ENCODE peak calls at places on chromosomes 16 and 17, in five cellular contexts. One of them, this sample, is unnamed.

GRCh38 chr17:76540381-76541300 is 797 bp downstream of the PRCD start:
- DNase-seq in lower leg skin: peak
- DNase-seq in brain microvascular endothelial cell: peak
- DNase-seq in prostate gland: peak
- DNase-seq in HFF-Myc: peak
- DNase-seq in this sample: peak

GRCh38 chr17:66348605-66349165 is 46.3 kb downstream of the PRKCA start:
- DNase-seq in lower leg skin: no peak
- DNase-seq in brain microvascular endothelial cell: peak
- DNase-seq in prostate gland: peak
- DNase-seq in HFF-Myc: peak
- DNase-seq in this sample: peak

GRCh38 chr17:69470702-69471101 is 56.2 kb downstream of the MAP2K6 start:
- DNase-seq in lower leg skin: no peak
- DNase-seq in brain microvascular endothelial cell: no peak
- DNase-seq in prostate gland: no peak
- DNase-seq in HFF-Myc: no peak
- DNase-seq in this sample: no peak

GRCh38 chr17:21213005-21213404 is 956 bp downstream of the TMEM11 start:
- DNase-seq in lower leg skin: no peak
- DNase-seq in brain microvascular endothelial cell: no peak
- DNase-seq in prostate gland: no peak
- DNase-seq in HFF-Myc: no peak
- DNase-seq in this sample: no peak

GRCh38 chr17:20992987-20993862 is 49.6 kb downstream of the USP22 start:
- DNase-seq in lower leg skin: peak
- DNase-seq in brain microvascular endothelial cell: peak
- DNase-seq in prostate gland: peak
- DNase-seq in HFF-Myc: peak
- DNase-seq in this sample: no peak

GRCh38 chr16:70553645-70554044 is 30.0 kb downstream of the SF3B3 start:
- DNase-seq in lower leg skin: no peak
- DNase-seq in brain microvascular endothelial cell: peak
- DNase-seq in prostate gland: no peak
- DNase-seq in HFF-Myc: no peak
- DNase-seq in this sample: no peak

GRCh38 chr16:87227651-87228015 is 89.6 kb downstream of the C16orf95 start:
- DNase-seq in lower leg skin: no peak
- DNase-seq in brain microvascular endothelial cell: no peak
- DNase-seq in prostate gland: no peak
- DNase-seq in HFF-Myc: no peak
- DNase-seq in this sample: no peak

GRCh38 chr17:18206962-18207361 is 18.5 kb upstream of the LLGL1 start:
- DNase-seq in lower leg skin: no peak
- DNase-seq in brain microvascular endothelial cell: no peak
- DNase-seq in prostate gland: no peak
- DNase-seq in HFF-Myc: no peak
- DNase-seq in this sample: no peak

GRCh38 chr17:13792314-13792713 is 190.6 kb upstream of the HS3ST3A1 start:
- DNase-seq in lower leg skin: no peak
- DNase-seq in brain microvascular endothelial cell: peak
- DNase-seq in prostate gland: no peak
- DNase-seq in HFF-Myc: no peak
- DNase-seq in this sample: no peak

GRCh38 chr17:55487727-55488436 is 23.4 kb downstream of the SMIM36 start:
- DNase-seq in lower leg skin: no peak
- DNase-seq in brain microvascular endothelial cell: no peak
- DNase-seq in prostate gland: no peak
- DNase-seq in HFF-Myc: no peak
- DNase-seq in this sample: no peak

GRCh38 chr16:30995927-30996323 is 10.9 kb downstream of the HSD3B7 start:
- DNase-seq in lower leg skin: no peak
- DNase-seq in brain microvascular endothelial cell: no peak
- DNase-seq in prostate gland: no peak
- DNase-seq in HFF-Myc: no peak
- DNase-seq in this sample: no peak

GRCh38 chr17:40224707-40225092 is 5.6 kb downstream of the WIPF2 start:
- DNase-seq in lower leg skin: peak
- DNase-seq in brain microvascular endothelial cell: no peak
- DNase-seq in prostate gland: no peak
- DNase-seq in HFF-Myc: no peak
- DNase-seq in this sample: peak

GRCh38 chr16:1331712-1332617 is 1.5 kb upstream of the BAIAP3 start:
- DNase-seq in lower leg skin: no peak
- DNase-seq in brain microvascular endothelial cell: peak
- DNase-seq in prostate gland: peak
- DNase-seq in HFF-Myc: peak
- DNase-seq in this sample: no peak

GRCh38 chr16:85166699-85167588 is 54.7 kb upstream of the CIBAR2 start:
- DNase-seq in lower leg skin: no peak
- DNase-seq in brain microvascular endothelial cell: no peak
- DNase-seq in prostate gland: no peak
- DNase-seq in HFF-Myc: no peak
- DNase-seq in this sample: peak

GRCh38 chr17:45131616-45132301 is 556 bp downstream of the PLCD3 start:
- DNase-seq in lower leg skin: no peak
- DNase-seq in brain microvascular endothelial cell: no peak
- DNase-seq in prostate gland: no peak
- DNase-seq in HFF-Myc: no peak
- DNase-seq in this sample: peak

GRCh38 chr16:88333645-88334516 is 48.9 kb upstream of the ZNF469 start:
- DNase-seq in lower leg skin: no peak
- DNase-seq in brain microvascular endothelial cell: peak
- DNase-seq in prostate gland: no peak
- DNase-seq in HFF-Myc: no peak
- DNase-seq in this sample: no peak

GRCh38 chr17:72976971-72977767 is 115.3 kb downstream of the SLC39A11 start:
- DNase-seq in lower leg skin: peak
- DNase-seq in brain microvascular endothelial cell: peak
- DNase-seq in prostate gland: no peak
- DNase-seq in HFF-Myc: no peak
- DNase-seq in this sample: no peak

GRCh38 chr17:33968350-33969044 is 286.6 kb upstream of the CCL2 start:
- DNase-seq in lower leg skin: no peak
- DNase-seq in brain microvascular endothelial cell: no peak
- DNase-seq in prostate gland: no peak
- DNase-seq in HFF-Myc: no peak
- DNase-seq in this sample: no peak